ENCODE peak calls at places on chromosomes 12 and 14, in eight cellular contexts. T is upper lobe of left lung, S is HepG2, Y is ovary, G is transverse colon, C is IMR-90, L is adrenal gland, B is breast epithelium. R is an unnamed sample. For H3K4me1, the result is how much of the 10 kb centered on the place peaks cover.

GRCh38 chr12:123801573-123802178 is 39.6 kb downstream of the DNAH10 start:
- DNase-seq in B (no peak), S (no peak), L (no peak), T (no peak), G (no peak), Y (no peak), C (peak), R (no peak)

GRCh38 chr14:99012703-99013102 is 259.3 kb downstream of the BCL11B start:
- DNase-seq in G (no peak), Y (no peak), L (no peak), S (no peak), B (no peak), T (no peak), C (no peak), R (no peak)

GRCh38 chr14:89957791-89958190 is 2.1 kb downstream of the TDP1 start:
- DNase-seq in S (no peak), C (no peak), Y (no peak), G (no peak), L (peak), B (no peak), T (peak), R (no peak)

GRCh38 chr12:94545937-94546771 is 86.5 kb upstream of the CEP83 start:
- DNase-seq in L (peak), Y (peak), B (no peak), G (peak), C (peak), T (no peak), S (peak), R (no peak)

GRCh38 chr12:65122661-65123060 is 1.6 kb upstream of the WIF1 start:
- DNase-seq in S (no peak), B (no peak), C (no peak), G (no peak), L (no peak), T (no peak), Y (no peak), R (no peak)

GRCh38 chr12:113194971-113195391 is 9.5 kb downstream of the RITA1 start:
- DNase-seq in L (peak), C (peak), B (no peak), T (no peak), Y (no peak), S (no peak), G (no peak), R (no peak)

GRCh38 chr14:104547310-104547997 is 32.1 kb upstream of the C14orf180 start:
- DNase-seq in C (no peak), B (peak), G (no peak), L (no peak), Y (no peak), T (peak), S (no peak), R (no peak)

GRCh38 chr14:34043627-34044372 is 92.9 kb upstream of the EGLN3 start:
- DNase-seq in G (no peak), C (no peak), L (no peak), T (no peak), Y (no peak), B (no peak), S (peak), R (no peak)

GRCh38 chr12:64036414-64036813 is 185.7 kb downstream of the KICS2 start:
- DNase-seq in T (no peak), S (no peak), L (no peak), C (no peak), B (no peak), G (no peak), Y (no peak), R (no peak)

GRCh38 chr12:90922068-90922743 is 32.8 kb downstream of the CCER1 start:
- DNase-seq in G (no peak), S (no peak), B (no peak), L (no peak), T (no peak), C (peak), Y (no peak), R (no peak)

GRCh38 chr14:71403673-71404072 is 496.4 kb downstream of the PCNX1 start:
- DNase-seq in B (no peak), C (peak), L (no peak), S (peak), T (no peak), G (peak), Y (no peak), R (no peak)

GRCh38 chr14:60179296-60179924 is 14.2 kb upstream of the DHRS7 start:
- DNase-seq in C (peak), L (no peak), B (no peak), S (no peak), Y (no peak), G (no peak), T (no peak), R (no peak)

GRCh38 chr14:51880810-51881580 is 20.6 kb downstream of the GNG2 start:
- DNase-seq in L (no peak), B (no peak), S (no peak), C (no peak), T (no peak), Y (no peak), G (no peak), R (no peak)

GRCh38 chr14:51776102-51776894 is 84.1 kb upstream of the GNG2 start:
- DNase-seq in S (peak), T (no peak), B (no peak), C (peak), G (peak), L (peak), Y (peak), R (no peak)

GRCh38 chr14:53956427-53957201 is at the start of gene BMP4:
- DNase-seq in S (peak), T (peak), G (peak), B (peak), Y (peak), L (peak), C (peak), R (peak)

GRCh38 chr12:3833670-3834310 is 39.4 kb downstream of the PARP11 start:
- DNase-seq in S (no peak), Y (peak), G (no peak), L (no peak), B (no peak), T (no peak), C (no peak), R (no peak)

GRCh38 chr12:21696603-21697002 is 39.0 kb upstream of the LDHB start:
- DNase-seq in G (no peak), C (no peak), S (no peak), L (no peak), Y (no peak), T (no peak), B (no peak), R (no peak)

GRCh38 chr12:80472912-80473500 is 29.0 kb downstream of the PTPRQ start:
- DNase-seq in L (peak), G (no peak), Y (no peak), S (peak), T (no peak), C (peak), B (no peak), R (no peak)

GRCh38 chr12:53809005-53809404 is 57.2 kb upstream of the CISTR start:
- DNase-seq in Y (no peak), T (no peak), B (no peak), C (no peak), G (no peak), S (no peak), L (no peak), R (no peak)

GRCh38 chr12:2295941-2296461 is 243.2 kb downstream of the CACNA1C start:
- DNase-seq in Y (no peak), G (no peak), S (no peak), B (no peak), L (no peak), C (peak), T (no peak), R (no peak)

GRCh38 chr12:65867428-65867827 is 43.1 kb downstream of the HMGA2 start:
- DNase-seq in S (no peak), C (peak), T (no peak), G (no peak), L (no peak), Y (no peak), B (no peak), R (no peak)

GRCh38 chr14:72673179-72673578 is 220.7 kb downstream of the DPF3 start:
- DNase-seq in T (no peak), B (no peak), S (no peak), G (no peak), Y (no peak), C (no peak), L (no peak), R (no peak)

GRCh38 chr14:88233915-88234314 is 89.2 kb downstream of the KCNK10 start:
- DNase-seq in S (peak), L (no peak), B (no peak), C (no peak), G (no peak), T (no peak), Y (no peak), R (no peak)

GRCh38 chr12:40565029-40565633 is 127.1 kb upstream of the CNTN1 start:
- DNase-seq in L (no peak), Y (no peak), T (no peak), B (no peak), G (no peak), S (no peak), C (no peak), R (no peak)

GRCh38 chr12:107903377-107904061 is 129.0 kb downstream of the ASCL4 start:
- DNase-seq in T (peak), B (peak), Y (peak), S (no peak), L (peak), G (peak), C (no peak), R (no peak)

GRCh38 chr14:101451166-101451565 is 110.1 kb upstream of the DIO3 start:
- DNase-seq in L (no peak), S (no peak), T (no peak), C (no peak), Y (no peak), B (no peak), G (no peak), R (peak)

GRCh38 chr12:123250471-123251383 is 17.5 kb downstream of the MTRFR start:
- DNase-seq in C (no peak), G (peak), B (peak), S (peak), T (no peak), L (peak), Y (no peak), R (no peak)

GRCh38 chr12:12877789-12878455 is 13.4 kb upstream of the GPRC5A start:
- DNase-seq in Y (no peak), B (no peak), C (no peak), G (peak), L (no peak), T (no peak), S (no peak), R (no peak)

GRCh38 chr14:95519699-95520098 is 3.2 kb upstream of the SYNE3 start:
- DNase-seq in L (peak), Y (no peak), G (peak), T (no peak), S (no peak), B (no peak), C (peak), R (peak)

GRCh38 chr12:57112492-57113294 is 1.5 kb upstream of the STAT6 start:
- DNase-seq in T (no peak), L (no peak), B (no peak), G (no peak), C (no peak), S (no peak), Y (peak), R (no peak)

GRCh38 chr12:46430340-46430948 is 57.9 kb upstream of the SLC38A2 start:
- DNase-seq in G (no peak), S (peak), C (peak), T (no peak), Y (no peak), B (no peak), L (no peak), R (no peak)

GRCh38 chr12:5568325-5568981 is 136.5 kb downstream of the NTF3 start:
- DNase-seq in S (peak), T (no peak), G (no peak), Y (no peak), L (no peak), B (no peak), C (peak), R (no peak)

GRCh38 chr12:58639323-58639934 is 280.9 kb downstream of the LRIG3 start:
- DNase-seq in G (no peak), C (peak), L (no peak), Y (no peak), S (no peak), B (no peak), T (no peak), R (no peak)

GRCh38 chr12:132597333-132598283 is 12.8 kb downstream of the LRCOL1 start:
- DNase-seq in B (no peak), Y (peak), G (no peak), C (peak), T (peak), L (no peak), S (no peak), R (no peak)

GRCh38 chr12:26691234-26691970 is 141.6 kb downstream of the ITPR2 start:
- DNase-seq in B (no peak), T (peak), L (peak), S (peak), C (peak), G (no peak), Y (peak), R (no peak)

GRCh38 chr12:111685322-111685810 is 390 bp downstream of the BRAP start:
- DNase-seq in G (peak), B (no peak), T (no peak), Y (no peak), S (peak), L (no peak), C (no peak), R (no peak)

GRCh38 chr12:20472089-20472488 is 103.8 kb downstream of the PDE3A start:
- DNase-seq in T (no peak), Y (no peak), S (no peak), C (no peak), B (no peak), L (no peak), G (no peak), R (no peak)

GRCh38 chr12:45350861-45351260 is 135.0 kb downstream of the ANO6 start:
- DNase-seq in T (no peak), Y (no peak), C (no peak), S (no peak), B (no peak), L (no peak), G (no peak), R (no peak)

GRCh38 chr14:68843471-68844209 is 50.8 kb upstream of the ZFP36L1 start:
- DNase-seq in T (peak), L (peak), G (peak), S (no peak), C (peak), Y (peak), B (peak), R (no peak)

GRCh38 chr14:68844210-68844545 is 51.3 kb upstream of the ZFP36L1 start:
- DNase-seq in C (no peak), L (no peak), Y (no peak), S (no peak), T (no peak), B (no peak), G (no peak), R (no peak)

GRCh38 chr14:68840454-68840853 is 47.6 kb upstream of the ZFP36L1 start:
- DNase-seq in B (no peak), G (no peak), Y (no peak), T (no peak), C (no peak), L (no peak), S (no peak), R (no peak)

GRCh38 chr14:68841030-68841809 is 48.4 kb upstream of the ZFP36L1 start:
- DNase-seq in S (no peak), G (no peak), C (peak), T (no peak), B (no peak), Y (no peak), L (no peak), R (no peak)

DNA sequence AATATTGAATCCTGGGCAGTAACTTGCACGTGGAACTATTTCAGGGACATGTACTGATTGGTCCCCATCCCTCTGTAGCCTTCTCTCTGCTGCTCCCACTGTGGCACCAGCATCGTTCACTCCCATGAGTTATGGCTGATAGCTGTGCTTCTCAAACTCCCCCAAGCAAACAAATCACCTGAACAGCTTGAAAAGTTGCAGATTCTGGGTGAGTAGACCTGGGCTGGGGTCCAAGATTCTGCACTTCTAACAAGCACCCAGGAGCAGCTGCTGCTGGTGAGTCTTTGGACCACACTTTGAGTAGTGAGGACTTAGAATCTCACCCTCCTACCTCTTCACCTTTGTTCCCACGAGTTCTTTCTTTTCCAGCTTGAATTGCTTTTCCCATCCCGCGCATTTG is 49.4 kb upstream of the ZFP36L1 start:
- DNase-seq in L (no peak), T (no peak), Y (no peak), B (no peak), C (peak), G (no peak), S (no peak), R (no peak)
- TF ChIP-seq POLR2A in L (no peak), T (no peak), Y (no peak), B (no peak), C (no peak), G (no peak), S (no peak), R (no peak)

GRCh38 chr12:11347810-11348209 is 37.6 kb upstream of the PRB4 start:
- DNase-seq in T (no peak), S (no peak), L (no peak), C (no peak), G (no peak), B (no peak), Y (no peak), R (no peak)

GRCh38 chr12:11344504-11344903 is 34.3 kb upstream of the PRB4 start:
- DNase-seq in T (no peak), G (no peak), Y (no peak), B (no peak), L (no peak), C (no peak), S (peak), R (no peak)

DNA sequence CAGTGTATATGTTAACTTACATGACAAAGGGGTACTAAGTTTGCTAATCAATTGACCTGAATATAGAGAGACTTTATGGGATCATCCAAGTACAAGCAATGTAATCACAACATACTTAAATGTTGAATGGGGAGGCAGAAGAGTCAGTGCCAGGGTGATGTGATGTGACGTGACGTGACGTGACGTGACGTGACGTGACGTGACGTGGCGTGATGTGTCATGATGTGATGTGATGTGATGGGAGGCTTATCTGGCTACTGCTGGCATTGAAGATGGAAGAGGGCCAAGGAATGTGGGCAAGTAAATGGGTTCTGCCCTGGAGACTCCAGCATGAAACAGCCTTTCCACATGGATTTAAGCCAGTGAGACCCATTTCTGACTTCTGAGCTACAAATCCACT is 38.2 kb upstream of the PRB4 start:
- DNase-seq in G (no peak), C (no peak), Y (no peak), T (peak), S (no peak), B (no peak), L (no peak), R (no peak)
- H3K4me1 ChIP-seq in G (under half), C (under half), Y (under half), T (under half), S (under half), B (under half), L (under half), R (under half)

DNA sequence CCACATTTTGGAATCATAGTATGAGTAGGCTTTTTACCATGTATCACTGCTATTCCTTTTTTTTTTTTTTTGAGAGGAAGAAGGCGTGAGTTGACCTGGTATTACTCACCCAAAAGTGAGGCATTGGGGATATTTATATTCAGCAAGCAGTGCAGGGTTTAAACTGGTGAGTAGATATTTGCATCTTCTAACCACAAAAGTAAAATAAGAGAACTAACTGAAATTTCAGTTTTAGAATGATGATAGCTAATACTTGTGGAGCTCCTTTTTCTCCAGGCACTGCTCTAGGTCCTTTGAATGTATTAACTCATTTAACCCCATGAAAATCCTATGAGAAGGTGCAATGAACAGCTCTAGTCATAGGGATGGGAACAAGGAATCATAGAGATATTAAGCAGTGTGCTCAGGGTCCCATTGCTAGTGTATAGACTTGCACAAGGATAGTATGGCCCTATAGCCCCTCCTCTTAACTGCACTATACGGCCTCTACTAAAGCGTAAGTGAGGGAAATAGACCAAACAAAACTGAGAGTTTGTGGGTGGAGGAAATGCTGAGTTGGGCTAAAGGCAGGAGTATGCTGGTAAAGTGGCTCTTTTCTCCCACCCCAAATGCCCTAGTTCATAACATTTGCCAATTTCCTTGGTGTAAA is 104.3 kb upstream of the MAX start:
- DNase-seq in Y (no peak), L (no peak), G (no peak), C (peak), T (no peak), B (no peak), S (no peak), R (no peak)
- TF ChIP-seq CTCF in Y (no peak), L (no peak), G (no peak), C (no peak), T (no peak), B (no peak), S (no peak), R (no peak)

DNA sequence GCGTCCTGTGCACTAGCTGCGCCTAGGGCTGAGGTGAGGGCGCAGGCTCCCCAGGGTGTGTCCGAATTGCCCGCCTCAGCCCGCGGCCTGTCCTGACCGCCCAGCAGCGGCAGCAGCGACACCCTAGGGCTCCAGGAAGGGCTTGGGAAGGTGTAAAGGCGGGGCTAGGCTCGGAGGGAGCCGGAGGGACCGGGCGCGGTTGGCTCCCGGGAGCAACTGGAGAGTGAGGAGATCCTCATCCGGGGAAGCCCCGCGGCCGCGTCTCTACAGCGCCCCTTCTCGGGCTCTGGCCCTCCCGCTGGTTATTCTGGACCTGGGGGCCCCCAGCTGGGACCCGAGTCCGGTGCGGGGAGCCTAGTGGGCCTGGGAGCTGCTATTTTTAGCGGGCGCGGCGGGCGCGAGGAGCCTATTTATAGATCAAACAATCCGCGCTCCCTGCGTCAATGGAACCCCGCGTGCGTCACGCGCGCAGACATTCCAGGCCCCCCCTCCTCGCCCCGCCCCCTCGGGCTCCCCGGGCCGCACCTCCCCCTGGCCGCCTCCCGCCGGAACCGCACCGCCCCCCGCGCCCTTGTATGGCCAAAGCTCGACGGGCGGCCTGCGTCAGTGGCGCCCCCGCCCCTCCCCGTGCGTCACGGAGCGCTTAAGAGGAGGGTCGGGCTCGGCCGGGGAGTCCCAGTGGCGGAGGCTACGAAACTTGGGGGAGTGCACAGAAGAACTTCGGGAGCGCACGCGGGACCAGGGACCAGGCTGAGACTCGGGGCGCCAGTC is at the start of gene NR4A1:
- DNase-seq in Y (peak), G (peak), B (peak), C (peak), S (peak), L (peak), T (peak), R (peak)
- TF ChIP-seq POLR2A in Y (peak), G (peak), B (peak), C (peak), S (peak), L (peak), T (peak), R (peak)

R was measured in vagina.